ENCODE peak calls at places on chromosomes 4 and X, in seven cellular contexts. B is choroid plexus epithelial cell, V is thyroid gland, U is psoas muscle, Z is fibroblast of mammary gland, J is A549, T is MCF 10A. X is an unnamed sample.

GRCh38 chr4:55004831-55005230 is 120.6 kb downstream of the KDR start:
- DNase-seq in B (peak), V (peak), T (no peak), J (no peak), U (peak), Z (peak), X (no peak)

GRCh38 chr4:111639876-111640275 is 505.4 kb upstream of the FAM241A start:
- DNase-seq in J (no peak), T (peak), U (no peak), B (peak), Z (peak), V (no peak), X (no peak)

GRCh38 chr4:106201373-106201772 is 114.6 kb downstream of the TBCK start:
- DNase-seq in T (peak), B (peak), Z (peak), V (no peak), U (no peak), J (peak), X (no peak)

GRCh38 chr4:177380730-177381287 is 61.4 kb downstream of the AGA start:
- DNase-seq in U (no peak), T (peak), B (no peak), V (no peak), J (peak), Z (peak), X (peak)

GRCh38 chr4:155442267-155443105 is 65.7 kb upstream of the MAP9 start:
- DNase-seq in U (peak), J (peak), Z (peak), V (peak), B (peak), T (peak), X (peak)

GRCh38 chrX:131830400-131831184 is 192.5 kb upstream of the STK26 start:
- DNase-seq in J (peak), V (peak), U (peak), T (peak), Z (peak), B (peak), X (peak)

GRCh38 chrX:76253432-76253831 is 80.6 kb downstream of the PBDC1 start:
- DNase-seq in T (peak), Z (peak), B (peak), J (peak), V (peak), U (no peak), X (peak)

GRCh38 chr4:121656269-121656641 is 40.5 kb downstream of the ANXA5 start:
- DNase-seq in U (no peak), V (peak), B (peak), Z (peak), J (peak), T (peak), X (peak)

GRCh38 chrX:87961471-87961870 is 443.9 kb downstream of the KLHL4 start:
- DNase-seq in V (no peak), U (no peak), B (no peak), T (peak), Z (no peak), J (no peak), X (no peak)

GRCh38 chr4:24887881-24888430 is 24.9 kb downstream of the CCDC149 start:
- DNase-seq in T (no peak), J (no peak), Z (no peak), V (no peak), U (no peak), B (no peak), X (no peak)

GRCh38 chrX:68684291-68684918 is 36.9 kb downstream of the STARD8 start:
- DNase-seq in B (peak), Z (no peak), V (peak), T (no peak), J (no peak), U (peak), X (peak)

GRCh38 chr4:71882113-71882512 is 98.2 kb upstream of the GC start:
- DNase-seq in T (no peak), Z (no peak), J (no peak), V (peak), U (no peak), B (no peak), X (no peak)

GRCh38 chr4:74920704-74921103 is 12.2 kb upstream of the PARM1 start:
- DNase-seq in J (no peak), V (no peak), Z (no peak), U (no peak), B (no peak), T (no peak), X (no peak)

GRCh38 chr4:11548529-11549176 is 120.0 kb upstream of the HS3ST1 start:
- DNase-seq in J (peak), U (no peak), V (no peak), Z (no peak), T (peak), B (no peak), X (peak)

GRCh38 chr4:189807031-189807430 is 133.6 kb upstream of the FRG1 start:
- DNase-seq in T (no peak), Z (no peak), V (no peak), U (no peak), B (no peak), J (no peak), X (no peak)

GRCh38 chr4:7792616-7793015 is 147.0 kb downstream of the AFAP1 start:
- DNase-seq in J (no peak), U (no peak), Z (no peak), V (no peak), B (no peak), T (no peak), X (no peak)

GRCh38 chr4:94491322-94491721 is 39.6 kb downstream of the PDLIM5 start:
- DNase-seq in B (peak), U (no peak), Z (peak), J (no peak), T (no peak), V (no peak), X (no peak)

GRCh38 chr4:72900952-72901351 is 168.6 kb downstream of the COX18 start:
- DNase-seq in T (no peak), J (no peak), U (no peak), Z (peak), B (no peak), V (no peak), X (no peak)

GRCh38 chrX:49784747-49785280 is 44.3 kb upstream of the PAGE4 start:
- DNase-seq in U (no peak), T (no peak), Z (no peak), B (no peak), J (no peak), V (no peak), X (no peak)

GRCh38 chrX:42797646-42798045 is 19.7 kb upstream of the PPP1R2C start:
- DNase-seq in T (peak), V (no peak), B (no peak), U (no peak), J (peak), Z (peak), X (no peak)

GRCh38 chr4:39591290-39591689 is 47.4 kb downstream of the SMIM14 start:
- DNase-seq in U (no peak), J (peak), Z (peak), T (peak), V (no peak), B (peak), X (no peak)
- TF ChIP-seq CTCF in U (no peak), J (peak), Z (peak), T (peak), V (no peak), B (no peak), X (no peak)

GRCh38 chr4:160872491-160872890 is 1291.3 kb downstream of the FSTL5 start:
- DNase-seq in Z (no peak), T (no peak), B (no peak), V (no peak), J (no peak), U (no peak), X (no peak)

GRCh38 chr4:160880186-160880585 is 1283.6 kb downstream of the FSTL5 start:
- DNase-seq in T (no peak), J (no peak), V (no peak), B (no peak), U (no peak), Z (no peak), X (no peak)

DNA sequence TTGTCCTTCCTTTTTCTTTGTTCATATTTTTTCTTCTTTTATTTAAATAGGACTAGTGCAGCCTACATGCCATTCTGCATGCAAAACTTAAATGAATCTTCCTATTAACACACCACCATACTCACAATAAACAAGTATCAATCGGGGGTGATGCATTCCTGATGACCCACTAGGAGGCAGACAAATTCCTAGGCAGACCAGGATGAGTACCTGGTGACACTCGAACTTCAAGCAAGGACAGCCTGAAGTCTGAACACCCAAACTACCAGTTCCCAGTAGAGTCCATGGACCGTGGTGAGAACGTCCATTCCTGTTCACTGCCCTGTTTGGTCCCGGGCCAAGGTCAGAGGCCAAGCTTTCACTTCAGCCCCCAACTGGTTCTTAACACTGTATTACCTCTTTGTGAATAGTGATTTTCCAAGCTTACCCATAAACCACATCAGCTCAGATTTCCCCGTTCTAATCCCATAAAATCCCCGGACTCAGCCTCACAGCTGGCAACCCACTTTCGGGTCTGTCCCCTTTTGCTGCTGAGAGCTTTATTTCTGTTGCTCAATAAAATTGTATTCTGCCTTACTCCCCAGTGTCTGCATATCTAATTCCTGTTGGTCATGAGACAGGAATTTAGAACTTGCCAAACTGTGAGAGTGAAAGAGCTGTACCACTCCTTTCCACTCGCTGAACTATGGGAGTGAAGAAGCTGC is 1286.6 kb downstream of the FSTL5 start:
- DNase-seq in V (no peak), J (no peak), B (peak), T (peak), U (no peak), Z (no peak), X (no peak)
- TF ChIP-seq CTCF in V (no peak), J (no peak), B (no peak), T (no peak), U (no peak), Z (no peak), X (no peak)

DNA sequence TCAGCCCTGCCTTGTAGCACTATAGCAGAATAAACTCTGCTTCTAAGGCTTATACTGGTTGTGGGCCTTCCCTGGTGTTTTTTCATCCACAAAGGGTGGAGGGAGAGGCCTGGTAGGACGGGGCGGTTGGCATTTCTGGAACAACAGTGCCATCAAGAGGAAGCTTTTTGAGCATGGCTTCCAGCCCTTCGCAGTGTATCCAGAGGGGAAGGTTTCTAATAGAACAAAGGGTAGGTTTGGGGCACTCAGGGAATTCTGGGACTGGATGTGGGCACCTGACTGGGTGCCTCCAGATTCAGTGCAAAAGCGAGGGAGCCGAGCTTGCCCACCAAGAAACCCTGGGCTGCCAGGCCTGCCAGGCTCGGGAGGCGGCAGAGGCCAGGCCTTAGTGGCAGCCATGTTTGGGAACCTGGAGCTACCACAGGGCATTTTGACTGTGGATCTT is 229.6 kb upstream of the AGTR2 start:
- DNase-seq in Z (peak), U (peak), B (peak), J (peak), T (peak), V (no peak), X (peak)
- TF ChIP-seq CTCF in Z (peak), U (peak), B (no peak), J (no peak), T (peak), V (peak), X (no peak)

GRCh38 chr4:37243061-37243460 is 1.5 kb upstream of the NWD2 start:
- DNase-seq in V (no peak), Z (no peak), T (no peak), U (no peak), J (no peak), B (no peak), X (no peak)
- TF ChIP-seq CTCF in V (no peak), Z (no peak), T (peak), U (no peak), J (no peak), B (no peak), X (no peak)

DNA sequence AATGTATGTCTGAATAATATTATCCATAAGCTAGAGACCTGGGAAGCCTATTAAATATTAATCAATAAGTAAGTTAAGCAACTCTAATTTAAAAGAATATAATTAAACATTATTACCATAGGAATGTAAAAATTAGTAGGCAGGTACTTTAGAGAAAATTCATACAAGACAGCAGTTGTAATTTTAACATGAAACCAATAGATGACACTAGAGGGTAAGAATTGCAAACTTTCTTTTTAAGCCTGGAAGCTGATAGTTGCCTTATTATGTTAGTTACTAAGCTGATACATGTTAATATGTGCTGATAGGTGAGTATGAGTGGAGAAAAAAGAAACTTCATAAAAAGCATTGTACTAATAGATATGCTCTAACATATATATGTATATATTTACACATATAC is 1157.4 kb downstream of the FAM133A start:
- DNase-seq in V (no peak), Z (peak), U (no peak), B (peak), T (peak), J (peak), X (no peak)
- TF ChIP-seq CTCF in V (peak), Z (peak), U (peak), B (peak), T (peak), J (peak), X (no peak)

GRCh38 chr4:13876940-13877339 is 249.4 kb upstream of the BOD1L1 start:
- DNase-seq in B (no peak), V (no peak), T (no peak), U (no peak), J (no peak), Z (no peak), X (no peak)

GRCh38 chr4:13876151-13876550 is 248.6 kb upstream of the BOD1L1 start:
- DNase-seq in Z (no peak), J (no peak), B (no peak), U (no peak), V (no peak), T (no peak), X (no peak)

GRCh38 chr4:13887010-13887409 is 259.5 kb upstream of the BOD1L1 start:
- DNase-seq in T (no peak), U (no peak), J (no peak), B (no peak), V (no peak), Z (no peak), X (no peak)

DNA sequence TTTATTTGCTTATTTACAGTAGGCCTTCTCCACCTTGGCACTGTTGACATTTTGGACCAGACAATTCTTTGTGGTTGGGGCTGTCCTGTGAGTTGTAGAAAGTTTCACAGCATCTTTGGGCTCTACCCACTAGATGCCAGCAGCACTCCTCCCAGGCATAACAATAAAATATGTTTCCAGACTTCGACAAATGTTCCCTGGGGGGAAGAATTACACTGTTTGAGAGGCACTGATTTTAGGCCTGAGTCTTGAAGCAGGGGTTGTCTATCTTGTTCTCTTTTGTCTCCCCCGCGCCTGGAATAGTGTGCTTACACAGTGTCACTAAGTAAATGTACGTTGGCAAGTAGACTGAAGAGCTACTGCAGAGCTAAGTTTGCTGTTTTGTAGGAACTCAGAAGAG is 254.4 kb upstream of the BOD1L1 start:
- DNase-seq in V (no peak), J (no peak), Z (no peak), U (no peak), B (peak), T (no peak), X (no peak)
- TF ChIP-seq CTCF in V (no peak), J (no peak), Z (peak), U (no peak), B (peak), T (no peak), X (no peak)

GRCh38 chr4:81906905-81907304 is 435.2 kb upstream of the RASGEF1B start:
- DNase-seq in Z (no peak), J (no peak), U (no peak), V (no peak), T (no peak), B (no peak), X (no peak)

GRCh38 chr4:81905966-81906365 is 434.3 kb upstream of the RASGEF1B start:
- DNase-seq in U (no peak), J (no peak), V (no peak), T (no peak), B (no peak), Z (no peak), X (no peak)
- TF ChIP-seq CTCF in U (no peak), J (no peak), V (no peak), T (no peak), B (no peak), Z (no peak), X (no peak)

X was measured in activated CD8-positive, alpha-beta T cell treated with anti-CD3 and anti-CD28 coated beads for 36 hours.